ENCODE peak calls at places on chromosome 1, in seven cellular contexts. D, J, P, B, V, G and O are unnamed samples.

GRCh38 chr1:156060937-156061636 is at the start of gene RAB25:
- DNase-seq in D (peak; percentile 18), J (no peak), P (peak; percentile 86), B (no peak), V (no peak), G (peak; percentile 84), O (no peak)

GRCh38 chr1:190373705-190374336 is 103.8 kb downstream of the BRINP3 start:
- DNase-seq in D (no peak), J (no peak), P (no peak), B (no peak), V (no peak), G (no peak), O (no peak)

GRCh38 chr1:3530086-3530930 is 75.8 kb downstream of the ARHGEF16 start:
- DNase-seq in D (no peak), J (no peak), P (no peak), B (no peak), V (no peak), G (peak; percentile 62), O (no peak)

GRCh38 chr1:194069168-194069830 is 882.9 kb upstream of the B3GALT2 start:
- DNase-seq in D (peak; percentile 80), J (no peak), P (no peak), B (no peak), V (peak; percentile 9), G (no peak), O (peak; percentile 63)

GRCh38 chr1:222547944-222548671 is at the start of gene HHIPL2:
- DNase-seq in D (no peak), J (no peak), P (no peak), B (no peak), V (no peak), G (no peak), O (no peak)

GRCh38 chr1:25747046-25747705 is 52.8 kb upstream of the SELENON start:
- DNase-seq in D (no peak), J (no peak), P (no peak), B (no peak), V (no peak), G (peak; percentile 55), O (no peak)

GRCh38 chr1:19825298-19825697 is 10.2 kb upstream of the RNF186 start:
- DNase-seq in D (no peak), J (no peak), P (no peak), B (no peak), V (no peak), G (peak; percentile 59), O (no peak)

GRCh38 chr1:154410185-154410827 is 5.2 kb downstream of the IL6R start:
- DNase-seq in D (no peak), J (no peak), P (peak; percentile 46), B (no peak), V (no peak), G (no peak), O (no peak)

GRCh38 chr1:212514782-212515181 is 82.1 kb downstream of the NENF start:
- DNase-seq in D (peak; percentile 47), J (peak; percentile 85), P (no peak), B (no peak), V (peak; percentile 20), G (peak; percentile 71), O (no peak)

GRCh38 chr1:170096806-170097340 is 22.4 kb upstream of the KIFAP3 start:
- DNase-seq in D (no peak), J (no peak), P (no peak), B (no peak), V (no peak), G (no peak), O (no peak)

GRCh38 chr1:170097449-170097948 is 23.0 kb upstream of the KIFAP3 start:
- DNase-seq in D (no peak), J (no peak), P (no peak), B (no peak), V (no peak), G (no peak), O (no peak)

DNA sequence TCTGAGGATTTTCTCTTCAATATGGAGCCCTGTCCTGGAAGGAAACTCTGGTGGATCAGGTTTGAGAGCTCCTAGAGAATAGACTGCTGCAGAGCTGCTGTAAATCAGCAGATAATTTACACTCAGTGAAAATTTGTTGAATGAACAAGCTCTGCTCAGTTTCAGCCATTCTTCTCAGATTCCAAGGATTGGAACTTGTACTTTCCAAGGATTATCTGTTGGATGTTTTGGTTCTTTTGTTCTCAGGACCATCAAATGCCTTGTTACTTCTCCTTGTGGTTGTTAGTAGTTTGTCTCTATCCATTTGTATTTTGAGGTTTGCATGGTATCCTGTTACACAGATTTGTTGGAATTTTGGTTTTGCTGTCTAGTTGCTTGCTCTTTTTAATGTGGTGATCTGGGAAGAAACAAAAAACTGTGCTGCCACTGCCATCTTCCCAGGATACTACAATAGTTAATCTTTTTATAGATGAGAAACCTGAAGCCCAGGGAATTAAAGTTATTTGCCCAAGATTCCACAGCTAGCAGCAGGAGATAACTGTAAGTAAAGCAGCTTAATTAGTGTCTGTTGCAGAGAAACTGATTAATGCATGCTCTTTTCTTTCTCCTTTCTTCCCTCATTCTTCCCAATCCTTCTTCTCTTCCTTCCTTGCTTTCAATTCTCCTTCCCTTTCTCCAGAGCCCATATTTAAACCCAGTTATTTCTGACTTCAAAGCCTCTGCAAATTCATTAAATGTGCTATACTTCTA is 21.7 kb upstream of the KIFAP3 start:
- DNase-seq in D (no peak), J (no peak), P (no peak), B (no peak), V (no peak), G (no peak), O (no peak)
- H3K4me3 ChIP-seq in D (no peak overlapping the region), J (no peak overlapping the region), P (no peak overlapping the region), B (no peak overlapping the region), V (no peak overlapping the region), G (no peak overlapping the region), O (no peak overlapping the region)

DNA sequence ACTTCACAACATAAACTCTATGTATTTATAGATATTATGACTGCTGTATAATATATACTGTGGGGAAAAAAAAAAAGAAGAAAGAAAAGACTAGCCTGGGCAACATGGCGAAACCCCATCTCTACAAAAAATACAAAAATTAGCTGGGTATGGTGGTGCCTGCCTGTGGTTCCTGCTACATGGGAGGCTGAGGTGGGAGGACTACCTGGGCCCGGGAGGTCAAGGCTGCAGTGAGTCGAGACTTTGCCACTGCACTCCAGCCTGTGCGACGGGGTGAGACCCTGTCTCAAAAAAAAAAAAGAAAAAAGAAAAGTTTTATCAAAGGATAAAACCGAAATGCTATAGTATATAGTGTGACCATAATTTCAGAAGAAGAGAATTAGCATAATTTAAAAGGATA is 2.7 kb downstream of the EXOC8 start:
- DNase-seq in D (no peak), J (no peak), P (no peak), B (no peak), V (no peak), G (no peak), O (no peak)
- H3K4me3 ChIP-seq in D (peak overlapping the region; percentile 57), J (peak overlapping the region; percentile 91), P (peak overlapping the region; percentile 98), B (peak overlapping the region; percentile 95), V (peak overlapping the region; percentile 95), G (peak overlapping the region; percentile 6), O (peak overlapping the region; percentile 79)

GRCh38 chr1:160451859-160452232 is 51.5 kb downstream of the VANGL2 start:
- DNase-seq in D (no peak), J (no peak), P (no peak), B (no peak), V (no peak), G (no peak), O (no peak)

GRCh38 chr1:160449494-160449893 is 49.1 kb downstream of the VANGL2 start:
- DNase-seq in D (no peak), J (no peak), P (no peak), B (no peak), V (no peak), G (no peak), O (no peak)

GRCh38 chr1:160451119-160451858 is 50.9 kb downstream of the VANGL2 start:
- DNase-seq in D (no peak), J (no peak), P (no peak), B (no peak), V (no peak), G (no peak), O (no peak)

DNA sequence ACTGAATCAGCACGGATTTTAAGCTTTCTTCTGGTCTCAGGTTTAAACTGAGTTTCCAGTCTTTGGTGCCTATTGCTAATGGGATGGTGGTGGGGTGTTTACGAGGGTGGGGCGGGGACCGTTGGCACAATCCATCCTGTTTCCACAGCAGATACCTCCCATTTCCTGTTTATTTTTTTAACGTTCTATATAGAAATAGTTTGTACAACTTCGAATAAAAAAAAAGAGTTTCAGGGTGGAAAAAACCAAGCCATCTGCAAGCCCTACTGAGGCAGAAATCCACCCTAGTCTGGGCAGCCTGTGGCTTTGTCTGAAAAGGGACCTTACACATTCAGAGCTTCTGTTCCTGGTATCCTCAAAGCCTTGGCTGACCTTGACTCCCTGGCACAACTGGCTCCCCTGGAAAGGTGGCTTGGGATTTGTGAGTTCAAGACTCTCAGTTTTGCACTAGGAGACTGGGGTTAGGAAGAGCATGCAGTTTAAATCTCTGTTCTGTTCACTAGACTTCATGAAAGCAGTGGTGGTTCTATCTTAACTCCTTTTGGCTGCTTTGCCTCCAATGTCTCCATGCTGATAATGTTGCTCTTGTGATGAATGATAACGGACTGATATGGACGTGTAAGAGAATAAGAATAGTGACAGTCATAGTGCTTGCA is 46.7 kb downstream of the VANGL2 start:
- DNase-seq in D (no peak), J (no peak), P (no peak), B (no peak), V (no peak), G (no peak), O (no peak)
- H3K4me3 ChIP-seq in D (no peak overlapping the region), J (no peak overlapping the region), P (no peak overlapping the region), B (no peak overlapping the region), V (no peak overlapping the region), G (no peak overlapping the region), O (no peak overlapping the region)

GRCh38 chr1:114153621-114154145 is at the start of gene SYT6:
- DNase-seq in D (peak; percentile 56), J (peak; percentile 84), P (no peak), B (no peak), V (no peak), G (peak; percentile 66), O (no peak)

GRCh38 chr1:114153051-114153620 is 533 bp downstream of the SYT6 start:
- DNase-seq in D (peak; percentile 51), J (no peak), P (no peak), B (no peak), V (no peak), G (peak; percentile 67), O (no peak)

GRCh38 chr1:114154146-114154962 is 685 bp upstream of the SYT6 start:
- DNase-seq in D (peak; percentile 53), J (peak; percentile 73), P (no peak), B (no peak), V (no peak), G (peak; percentile 85), O (no peak)

GRCh38 chr1:114150016-114150415 is 3.7 kb downstream of the SYT6 start:
- DNase-seq in D (no peak), J (no peak), P (no peak), B (no peak), V (no peak), G (no peak), O (no peak)

DNA sequence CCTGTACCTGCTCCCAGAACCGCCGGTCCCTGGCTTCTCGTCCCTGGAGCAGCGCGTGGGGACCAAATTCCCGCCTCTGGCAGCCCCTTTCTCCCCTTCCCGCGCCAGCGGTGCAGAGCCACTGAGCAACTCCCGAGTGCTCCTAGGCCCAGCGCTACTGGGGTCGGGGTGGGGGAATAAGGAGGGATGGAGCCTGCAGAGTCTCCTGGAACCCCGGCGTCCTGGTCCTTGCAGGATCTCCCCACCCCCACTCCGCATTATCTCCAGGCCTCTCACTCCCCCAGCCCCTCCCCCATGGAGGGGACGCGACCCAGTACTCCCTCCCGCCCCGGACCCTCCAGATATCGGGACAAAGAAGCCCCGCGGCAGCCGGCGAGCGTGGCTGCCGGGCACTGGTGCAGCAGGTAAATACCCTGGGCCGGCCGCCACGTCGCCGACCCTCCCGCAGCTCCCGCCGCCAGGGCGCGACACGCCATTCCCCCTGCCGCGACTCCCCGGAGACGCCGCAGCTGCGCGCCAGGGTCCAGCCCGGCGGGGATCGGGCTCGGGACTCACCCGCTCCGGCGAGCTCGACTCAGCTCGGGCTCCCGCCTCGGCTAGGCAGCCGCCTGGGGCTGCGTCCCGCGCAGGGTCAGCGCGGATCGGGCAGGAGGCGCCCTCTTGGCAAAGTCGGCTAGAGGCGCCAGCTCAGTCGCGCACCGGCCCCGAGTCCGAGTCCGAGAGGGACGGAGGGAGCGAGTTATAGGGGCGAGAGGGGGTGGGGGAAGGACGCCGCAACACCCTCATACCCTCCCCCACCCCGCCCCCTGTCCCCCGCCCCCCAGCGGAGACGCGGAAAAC is 1.2 kb downstream of the SYT6 start:
- DNase-seq in D (peak; percentile 81), J (peak; percentile 91), P (peak; percentile 78), B (no peak), V (peak; percentile 59), G (peak; percentile 71), O (no peak)
- H3K4me3 ChIP-seq in D (peak overlapping the region; percentile 48), J (peak overlapping the region; percentile 45), P (peak overlapping the region; percentile 35), B (peak overlapping the region; percentile 46), V (peak overlapping the region; percentile 67), G (peak overlapping the region; percentile 81), O (peak overlapping the region; percentile 18)